ENCODE peak calls at places on chromosomes 13 and 19, in four cellular contexts. One of them, this sample, is unnamed.
A peak's percentile ranks its signal among the peaks of the same experiment; 100 is the strongest.

GRCh38 chr13:107117327-107118012 is 549.5 kb upstream of the ARGLU1 start:
- DNase-seq in effector memory CD4-positive, alpha-beta T cell: no peak
- DNase-seq in ovary: no peak
- DNase-seq in left ventricle myocardium inferior: no peak
- DNase-seq in this sample: no peak

GRCh38 chr13:43303040-43303729 is 279.8 kb downstream of the DNAJC15 start:
- DNase-seq in left ventricle myocardium inferior: peak; percentile 54
- DNase-seq in effector memory CD4-positive, alpha-beta T cell: no peak
- DNase-seq in ovary: peak; percentile 48
- DNase-seq in this sample: no peak

GRCh38 chr13:75910591-75910990 is 274.5 kb downstream of the LMO7 start:
- DNase-seq in effector memory CD4-positive, alpha-beta T cell: no peak
- DNase-seq in ovary: no peak
- DNase-seq in left ventricle myocardium inferior: no peak
- DNase-seq in this sample: no peak

GRCh38 chr19:31612873-31613272 is 263.6 kb upstream of the TSHZ3 start:
- DNase-seq in left ventricle myocardium inferior: no peak
- DNase-seq in ovary: no peak
- DNase-seq in effector memory CD4-positive, alpha-beta T cell: no peak
- DNase-seq in this sample: no peak

GRCh38 chr13:49784886-49785570 is 7.5 kb downstream of the KPNA3 start:
- DNase-seq in left ventricle myocardium inferior: no peak
- DNase-seq in ovary: no peak
- DNase-seq in effector memory CD4-positive, alpha-beta T cell: no peak
- DNase-seq in this sample: no peak

GRCh38 chr19:10115392-10116084 is 4.0 kb downstream of the P2RY11 start:
- DNase-seq in left ventricle myocardium inferior: no peak
- DNase-seq in ovary: no peak
- DNase-seq in effector memory CD4-positive, alpha-beta T cell: no peak
- DNase-seq in this sample: no peak

GRCh38 chr19:3272532-3272931 is 48.1 kb downstream of the CELF5 start:
- DNase-seq in effector memory CD4-positive, alpha-beta T cell: no peak
- DNase-seq in ovary: no peak
- DNase-seq in left ventricle myocardium inferior: no peak
- DNase-seq in this sample: no peak

GRCh38 chr13:36212789-36213188 is 1.6 kb downstream of the SOHLH2 start:
- DNase-seq in ovary: no peak
- DNase-seq in effector memory CD4-positive, alpha-beta T cell: no peak
- DNase-seq in left ventricle myocardium inferior: no peak
- DNase-seq in this sample: no peak

GRCh38 chr19:47735131-47735530 is 10.2 kb upstream of the NOP53 start:
- DNase-seq in effector memory CD4-positive, alpha-beta T cell: no peak
- DNase-seq in left ventricle myocardium inferior: no peak
- DNase-seq in ovary: no peak
- DNase-seq in this sample: no peak

GRCh38 chr13:42110410-42111155 is 62.1 kb downstream of the DGKH start:
- DNase-seq in effector memory CD4-positive, alpha-beta T cell: no peak
- DNase-seq in left ventricle myocardium inferior: no peak
- DNase-seq in ovary: peak; percentile 22
- DNase-seq in this sample: peak; percentile 15

GRCh38 chr19:40609561-40610395 is 8.6 kb downstream of the LTBP4 start:
- DNase-seq in effector memory CD4-positive, alpha-beta T cell: peak; percentile 70
- DNase-seq in left ventricle myocardium inferior: peak; percentile 90
- DNase-seq in ovary: peak; percentile 90
- DNase-seq in this sample: peak; percentile 80

GRCh38 chr19:6663236-6664187 is 6.4 kb downstream of the TNFSF14 start:
- DNase-seq in ovary: no peak
- DNase-seq in effector memory CD4-positive, alpha-beta T cell: peak; percentile 35
- DNase-seq in left ventricle myocardium inferior: no peak
- DNase-seq in this sample: no peak

GRCh38 chr19:3950871-3951861 is 18.3 kb downstream of the NMRK2 start:
- DNase-seq in left ventricle myocardium inferior: peak; percentile 75
- DNase-seq in effector memory CD4-positive, alpha-beta T cell: no peak
- DNase-seq in ovary: no peak
- DNase-seq in this sample: no peak

GRCh38 chr19:49605605-49606004 is 14.6 kb downstream of the PRR12 start:
- DNase-seq in effector memory CD4-positive, alpha-beta T cell: no peak
- DNase-seq in left ventricle myocardium inferior: no peak
- DNase-seq in ovary: no peak
- DNase-seq in this sample: no peak

GRCh38 chr13:74187564-74187963 is 53.4 kb upstream of the KLF12 start:
- DNase-seq in effector memory CD4-positive, alpha-beta T cell: no peak
- DNase-seq in left ventricle myocardium inferior: no peak
- DNase-seq in ovary: no peak
- DNase-seq in this sample: no peak

GRCh38 chr13:80716610-80717081 is 375.7 kb upstream of the SPRY2 start:
- DNase-seq in left ventricle myocardium inferior: no peak
- DNase-seq in effector memory CD4-positive, alpha-beta T cell: no peak
- DNase-seq in ovary: no peak
- DNase-seq in this sample: no peak

GRCh38 chr19:11699931-11700794 is 38.6 kb downstream of the ZNF823 start:
- DNase-seq in effector memory CD4-positive, alpha-beta T cell: no peak
- DNase-seq in left ventricle myocardium inferior: no peak
- DNase-seq in ovary: no peak
- DNase-seq in this sample: no peak

GRCh38 chr19:3671680-3672574 is 28.3 kb downstream of the PIP5K1C start:
- DNase-seq in left ventricle myocardium inferior: no peak
- DNase-seq in ovary: peak; percentile 54
- DNase-seq in effector memory CD4-positive, alpha-beta T cell: no peak
- DNase-seq in this sample: no peak

GRCh38 chr19:35136977-35137702 is 1.5 kb upstream of the FXYD1 start:
- DNase-seq in left ventricle myocardium inferior: no peak
- DNase-seq in effector memory CD4-positive, alpha-beta T cell: no peak
- DNase-seq in ovary: no peak
- DNase-seq in this sample: no peak

GRCh38 chr19:46859637-46860124 is 1.1 kb upstream of the ARHGAP35 start:
- DNase-seq in left ventricle myocardium inferior: peak; percentile 75
- DNase-seq in effector memory CD4-positive, alpha-beta T cell: no peak
- DNase-seq in ovary: peak; percentile 77
- DNase-seq in this sample: no peak

GRCh38 chr13:106533101-106533939 is 2.1 kb downstream of the EFNB2 start:
- DNase-seq in ovary: peak; percentile 76
- DNase-seq in left ventricle myocardium inferior: peak; percentile 81
- DNase-seq in effector memory CD4-positive, alpha-beta T cell: no peak
- DNase-seq in this sample: no peak

GRCh38 chr13:55820817-55821216 is 1319.9 kb upstream of the PRR20A start:
- DNase-seq in effector memory CD4-positive, alpha-beta T cell: no peak
- DNase-seq in ovary: no peak
- DNase-seq in left ventricle myocardium inferior: no peak
- DNase-seq in this sample: no peak

GRCh38 chr13:93800342-93800741 is 573.7 kb downstream of the GPC6 start:
- DNase-seq in effector memory CD4-positive, alpha-beta T cell: no peak
- DNase-seq in ovary: no peak
- DNase-seq in left ventricle myocardium inferior: no peak
- DNase-seq in this sample: no peak
- H3K27me3 ChIP-seq in effector memory CD4-positive, alpha-beta T cell: no peaks in the 10 kb centered on the region
- H3K27me3 ChIP-seq in ovary: no peaks in the 10 kb centered on the region
- H3K27me3 ChIP-seq in left ventricle myocardium inferior: no peaks in the 10 kb centered on the region
- H3K27me3 ChIP-seq in this sample: no peaks in the 10 kb centered on the region

GRCh38 chr13:40973409-40973808 is 45.7 kb downstream of the ELF1 start:
- DNase-seq in ovary: no peak
- DNase-seq in effector memory CD4-positive, alpha-beta T cell: no peak
- DNase-seq in left ventricle myocardium inferior: no peak
- DNase-seq in this sample: no peak

GRCh38 chr13:40969169-40969901 is 49.8 kb downstream of the ELF1 start:
- DNase-seq in left ventricle myocardium inferior: no peak
- DNase-seq in ovary: no peak
- DNase-seq in effector memory CD4-positive, alpha-beta T cell: peak; percentile 13
- DNase-seq in this sample: no peak

GRCh38 chr13:40971321-40971720 is 47.8 kb downstream of the ELF1 start:
- DNase-seq in left ventricle myocardium inferior: no peak
- DNase-seq in effector memory CD4-positive, alpha-beta T cell: no peak
- DNase-seq in ovary: no peak
- DNase-seq in this sample: no peak

GRCh38 chr13:40968416-40969000 is 50.6 kb downstream of the ELF1 start:
- DNase-seq in left ventricle myocardium inferior: no peak
- DNase-seq in ovary: no peak
- DNase-seq in effector memory CD4-positive, alpha-beta T cell: no peak
- DNase-seq in this sample: no peak

GRCh38 chr13:40970803-40971202 is 48.3 kb downstream of the ELF1 start:
- DNase-seq in ovary: no peak
- DNase-seq in effector memory CD4-positive, alpha-beta T cell: no peak
- DNase-seq in left ventricle myocardium inferior: no peak
- DNase-seq in this sample: no peak
- H3K4me1 ChIP-seq in ovary: peaks cover 6% of the 10 kb centered on the region
- H3K4me1 ChIP-seq in effector memory CD4-positive, alpha-beta T cell: peaks cover 58% of the 10 kb centered on the region
- H3K4me1 ChIP-seq in left ventricle myocardium inferior: peaks cover 99% of the 10 kb centered on the region
- H3K4me1 ChIP-seq in this sample: peaks cover 90% of the 10 kb centered on the region

GRCh38 chr13:27960362-27961226 is 8.5 kb downstream of the CDX2 start:
- DNase-seq in left ventricle myocardium inferior: peak; percentile 35
- DNase-seq in effector memory CD4-positive, alpha-beta T cell: no peak
- DNase-seq in ovary: no peak
- DNase-seq in this sample: no peak

GRCh38 chr13:27962982-27963381 is 6.1 kb downstream of the CDX2 start:
- DNase-seq in ovary: no peak
- DNase-seq in left ventricle myocardium inferior: no peak
- DNase-seq in effector memory CD4-positive, alpha-beta T cell: no peak
- DNase-seq in this sample: no peak

GRCh38 chr13:27961227-27962085 is 7.7 kb downstream of the CDX2 start:
- DNase-seq in left ventricle myocardium inferior: no peak
- DNase-seq in effector memory CD4-positive, alpha-beta T cell: no peak
- DNase-seq in ovary: no peak
- DNase-seq in this sample: no peak

GRCh38 chr13:27959976-27960361 is 9.1 kb downstream of the CDX2 start:
- DNase-seq in ovary: no peak
- DNase-seq in left ventricle myocardium inferior: no peak
- DNase-seq in effector memory CD4-positive, alpha-beta T cell: no peak
- DNase-seq in this sample: no peak

GRCh38 chr13:27962128-27962841 is 6.8 kb downstream of the CDX2 start:
- DNase-seq in effector memory CD4-positive, alpha-beta T cell: no peak
- DNase-seq in ovary: no peak
- DNase-seq in left ventricle myocardium inferior: no peak
- DNase-seq in this sample: no peak
- H3K27me3 ChIP-seq in effector memory CD4-positive, alpha-beta T cell: peaks cover 38% of the 10 kb centered on the region
- H3K27me3 ChIP-seq in ovary: no peaks in the 10 kb centered on the region
- H3K27me3 ChIP-seq in left ventricle myocardium inferior: peaks cover 100% of the 10 kb centered on the region
- H3K27me3 ChIP-seq in this sample: peaks cover 24% of the 10 kb centered on the region

GRCh38 chr19:8459095-8459494 is 14.3 kb downstream of the HNRNPM start:
- DNase-seq in ovary: no peak
- DNase-seq in left ventricle myocardium inferior: no peak
- DNase-seq in effector memory CD4-positive, alpha-beta T cell: no peak
- DNase-seq in this sample: no peak
- H3K4me1 ChIP-seq in ovary: peaks cover 18% of the 10 kb centered on the region
- H3K4me1 ChIP-seq in left ventricle myocardium inferior: peaks cover 95% of the 10 kb centered on the region
- H3K4me1 ChIP-seq in effector memory CD4-positive, alpha-beta T cell: peaks cover 4% of the 10 kb centered on the region
- H3K4me1 ChIP-seq in this sample: peaks cover 41% of the 10 kb centered on the region

DNA sequence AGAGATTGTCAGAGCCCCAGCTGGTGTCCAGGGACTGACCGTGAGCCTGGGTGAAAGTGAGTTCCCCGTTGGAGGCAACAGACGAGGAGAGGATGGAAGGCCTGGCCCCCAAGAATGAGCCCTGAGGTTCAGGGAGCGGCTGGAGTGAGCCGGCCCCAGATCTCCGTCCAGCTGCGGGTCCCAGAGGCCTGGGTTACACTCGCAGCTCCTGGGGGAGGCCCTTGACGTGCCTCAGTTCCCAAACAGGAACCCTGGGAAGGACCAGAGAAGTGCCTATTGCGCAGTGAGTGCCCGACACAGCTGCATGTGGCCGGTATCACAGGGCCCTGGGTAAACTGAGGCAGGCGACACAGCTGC is 1.1 kb upstream of the ELANE start:
- DNase-seq in ovary: no peak
- DNase-seq in left ventricle myocardium inferior: no peak
- DNase-seq in effector memory CD4-positive, alpha-beta T cell: no peak
- DNase-seq in this sample: no peak
- H3K27me3 ChIP-seq in ovary: peaks cover 5% of the 10 kb centered on the region
- H3K27me3 ChIP-seq in left ventricle myocardium inferior: peaks cover 75% of the 10 kb centered on the region
- H3K27me3 ChIP-seq in effector memory CD4-positive, alpha-beta T cell: peaks cover 30% of the 10 kb centered on the region
- H3K27me3 ChIP-seq in this sample: no peaks in the 10 kb centered on the region

GRCh38 chr19:55385236-55385748 is 440 bp upstream of the RPL28 start:
- DNase-seq in ovary: peak; percentile 98
- DNase-seq in left ventricle myocardium inferior: peak; percentile 97
- DNase-seq in effector memory CD4-positive, alpha-beta T cell: peak; percentile 92
- DNase-seq in this sample: peak; percentile 95

GRCh38 chr19:55383279-55383788 is 758 bp downstream of the TMEM238 start:
- DNase-seq in ovary: no peak
- DNase-seq in left ventricle myocardium inferior: no peak
- DNase-seq in effector memory CD4-positive, alpha-beta T cell: no peak
- DNase-seq in this sample: no peak

GRCh38 chr19:55382522-55383054 is 1.5 kb downstream of the TMEM238 start:
- DNase-seq in ovary: no peak
- DNase-seq in left ventricle myocardium inferior: no peak
- DNase-seq in effector memory CD4-positive, alpha-beta T cell: no peak
- DNase-seq in this sample: no peak

GRCh38 chr19:55384576-55385235 is 614 bp upstream of the TMEM238 start:
- DNase-seq in effector memory CD4-positive, alpha-beta T cell: no peak
- DNase-seq in left ventricle myocardium inferior: no peak
- DNase-seq in ovary: no peak
- DNase-seq in this sample: no peak

GRCh38 chr19:55383789-55384575 is at the start of gene TMEM238:
- DNase-seq in effector memory CD4-positive, alpha-beta T cell: peak; percentile 20
- DNase-seq in ovary: peak; percentile 60
- DNase-seq in left ventricle myocardium inferior: peak; percentile 46
- DNase-seq in this sample: peak; percentile 28
- H3K4me1 ChIP-seq in effector memory CD4-positive, alpha-beta T cell: peaks cover 47% of the 10 kb centered on the region
- H3K4me1 ChIP-seq in ovary: peaks cover 26% of the 10 kb centered on the region
- H3K4me1 ChIP-seq in left ventricle myocardium inferior: peaks cover 50% of the 10 kb centered on the region
- H3K4me1 ChIP-seq in this sample: peaks cover 52% of the 10 kb centered on the region

GRCh38 chr13:28056970-28057712 is 43.2 kb downstream of the FLT3 start:
- DNase-seq in left ventricle myocardium inferior: no peak
- DNase-seq in ovary: no peak
- DNase-seq in effector memory CD4-positive, alpha-beta T cell: no peak
- DNase-seq in this sample: no peak
- H3K27me3 ChIP-seq in left ventricle myocardium inferior: peaks cover 47% of the 10 kb centered on the region
- H3K27me3 ChIP-seq in ovary: no peaks in the 10 kb centered on the region
- H3K27me3 ChIP-seq in effector memory CD4-positive, alpha-beta T cell: no peaks in the 10 kb centered on the region
- H3K27me3 ChIP-seq in this sample: peaks cover 12% of the 10 kb centered on the region

GRCh38 chr19:12788025-12788681 is 3.1 kb upstream of the JUNB start:
- DNase-seq in ovary: no peak
- DNase-seq in effector memory CD4-positive, alpha-beta T cell: no peak
- DNase-seq in left ventricle myocardium inferior: no peak
- DNase-seq in this sample: no peak
- H3K4me1 ChIP-seq in ovary: peaks cover 17% of the 10 kb centered on the region
- H3K4me1 ChIP-seq in effector memory CD4-positive, alpha-beta T cell: peaks cover 57% of the 10 kb centered on the region
- H3K4me1 ChIP-seq in left ventricle myocardium inferior: peaks cover 93% of the 10 kb centered on the region
- H3K4me1 ChIP-seq in this sample: peaks cover 64% of the 10 kb centered on the region

GRCh38 chr19:16518061-16518460 is 21.9 kb downstream of the C19orf44 start:
- DNase-seq in left ventricle myocardium inferior: no peak
- DNase-seq in ovary: no peak
- DNase-seq in effector memory CD4-positive, alpha-beta T cell: no peak
- DNase-seq in this sample: no peak

GRCh38 chr19:16519230-16519687 is 23.0 kb downstream of the CHERP start:
- DNase-seq in effector memory CD4-positive, alpha-beta T cell: no peak
- DNase-seq in ovary: no peak
- DNase-seq in left ventricle myocardium inferior: no peak
- DNase-seq in this sample: no peak

GRCh38 chr19:16516381-16516780 is 20.2 kb downstream of the C19orf44 start:
- DNase-seq in ovary: no peak
- DNase-seq in left ventricle myocardium inferior: no peak
- DNase-seq in effector memory CD4-positive, alpha-beta T cell: no peak
- DNase-seq in this sample: no peak

GRCh38 chr19:16518483-16519229 is 22.5 kb downstream of the C19orf44 start:
- DNase-seq in effector memory CD4-positive, alpha-beta T cell: no peak
- DNase-seq in ovary: no peak
- DNase-seq in left ventricle myocardium inferior: no peak
- DNase-seq in this sample: no peak

GRCh38 chr19:16516923-16517610 is 20.9 kb downstream of the C19orf44 start:
- DNase-seq in ovary: no peak
- DNase-seq in left ventricle myocardium inferior: no peak
- DNase-seq in effector memory CD4-positive, alpha-beta T cell: no peak
- DNase-seq in this sample: no peak
- H3K27me3 ChIP-seq in ovary: no peaks in the 10 kb centered on the region
- H3K27me3 ChIP-seq in left ventricle myocardium inferior: no peaks in the 10 kb centered on the region
- H3K27me3 ChIP-seq in effector memory CD4-positive, alpha-beta T cell: no peaks in the 10 kb centered on the region
- H3K27me3 ChIP-seq in this sample: no peaks in the 10 kb centered on the region

GRCh38 chr19:13037161-13037560 is 41.9 kb downstream of the NFIX start:
- DNase-seq in left ventricle myocardium inferior: no peak
- DNase-seq in effector memory CD4-positive, alpha-beta T cell: no peak
- DNase-seq in ovary: no peak
- DNase-seq in this sample: no peak
- H3K4me1 ChIP-seq in left ventricle myocardium inferior: peaks cover 100% of the 10 kb centered on the region
- H3K4me1 ChIP-seq in effector memory CD4-positive, alpha-beta T cell: no peaks in the 10 kb centered on the region
- H3K4me1 ChIP-seq in ovary: peaks cover 44% of the 10 kb centered on the region
- H3K4me1 ChIP-seq in this sample: no peaks in the 10 kb centered on the region